ENCODE peak calls at places on chromosomes 11 and 22, in five cellular contexts. P is T-helper 1 cell, G is astrocyte of the cerebellum, H is nucleus accumbens, I is A549. N is an unnamed sample.

GRCh38 chr22:40436460-40437431 is 66.4 kb downstream of the SGSM3 start:
- DNase-seq in P (no peak), G (peak), H (peak), I (peak), N (peak)

GRCh38 chr22:20569059-20570058 is 61.9 kb downstream of the MED15 start:
- DNase-seq in P (peak), G (peak), H (peak), I (peak), N (peak)

GRCh38 chr11:17405232-17406005 is 17.0 kb upstream of the KCNJ11 start:
- DNase-seq in P (no peak), G (no peak), H (peak), I (peak), N (no peak)

GRCh38 chr11:75425422-75425821 is 7.6 kb downstream of the KLHL35 start:
- DNase-seq in P (no peak), G (no peak), H (no peak), I (peak), N (no peak)

GRCh38 chr11:69110451-69110850 is 45.3 kb upstream of the SMIM38 start:
- DNase-seq in P (no peak), G (no peak), H (no peak), I (no peak), N (no peak)

GRCh38 chr22:41976070-41976901 is 7.0 kb downstream of the SEPTIN3 start:
- DNase-seq in P (peak), G (no peak), H (peak), I (no peak), N (no peak)

GRCh38 chr22:39622881-39623367 is 52.4 kb downstream of the CACNA1I start:
- DNase-seq in P (peak), G (no peak), H (no peak), I (peak), N (peak)

GRCh38 chr22:32788884-32789624 is 12.5 kb upstream of the TIMP3 start:
- DNase-seq in P (no peak), G (no peak), H (no peak), I (no peak), N (no peak)

GRCh38 chr11:106914409-106914808 is 103.9 kb downstream of the GUCY1A2 start:
- DNase-seq in P (no peak), G (no peak), H (no peak), I (no peak), N (no peak)

GRCh38 chr11:33540946-33541915 is 159.4 kb downstream of the C11orf91 start:
- DNase-seq in P (no peak), G (no peak), H (no peak), I (no peak), N (no peak)

GRCh38 chr11:117096140-117096972 is 1.9 kb downstream of the SIK3 start:
- DNase-seq in P (peak), G (no peak), H (peak), I (peak), N (peak)

GRCh38 chr11:121936375-121936774 is 179.6 kb downstream of the BLID start:
- DNase-seq in P (no peak), G (no peak), H (no peak), I (no peak), N (no peak)

GRCh38 chr11:134652586-134653255 is 240.7 kb upstream of the B3GAT1 start:
- DNase-seq in P (no peak), G (no peak), H (no peak), I (no peak), N (no peak)

GRCh38 chr22:22821340-22821739 is 66.3 kb upstream of the IGLL5 start:
- DNase-seq in P (no peak), G (no peak), H (no peak), I (no peak), N (no peak)

GRCh38 chr11:57658023-57658361 is 430 bp downstream of the CLP1 start:
- DNase-seq in P (no peak), G (no peak), H (no peak), I (no peak), N (no peak)

GRCh38 chr22:44181033-44181911 is 547 bp downstream of the PARVG start:
- DNase-seq in P (peak), G (no peak), H (no peak), I (no peak), N (peak)

GRCh38 chr22:28750471-28750881 is 8.6 kb downstream of the HSCB start:
- DNase-seq in P (no peak), G (peak), H (no peak), I (no peak), N (no peak)

GRCh38 chr11:128524172-128524571 is 63.2 kb downstream of the ETS1 start:
- DNase-seq in P (no peak), G (no peak), H (no peak), I (no peak), N (no peak)

GRCh38 chr11:2148253-2149000 is 9.2 kb upstream of the IGF2 start:
- DNase-seq in P (no peak), G (no peak), H (no peak), I (no peak), N (no peak)

GRCh38 chr22:29023172-29023796 is 38.3 kb downstream of the C22orf31 start:
- DNase-seq in P (no peak), G (no peak), H (no peak), I (no peak), N (no peak)

GRCh38 chr11:100830978-100831732 is 144.1 kb downstream of the ARHGAP42 start:
- DNase-seq in P (no peak), G (peak), H (no peak), I (peak), N (no peak)

GRCh38 chr11:112024178-112024777 is 930 bp upstream of the DLAT start:
- DNase-seq in P (no peak), G (no peak), H (no peak), I (no peak), N (peak)

GRCh38 chr11:18108254-18108653 is 2.4 kb upstream of the SAAL1 start:
- DNase-seq in P (no peak), G (no peak), H (no peak), I (no peak), N (no peak)

GRCh38 chr11:60429272-60429671 is at the start of gene MS4A5:
- DNase-seq in P (no peak), G (no peak), H (no peak), I (no peak), N (no peak)

GRCh38 chr11:111195192-111195591 is 50.3 kb upstream of the POU2AF2 start:
- DNase-seq in P (no peak), G (no peak), H (no peak), I (no peak), N (no peak)

GRCh38 chr11:1202154-1202775 is 20.6 kb upstream of the MUC5B start:
- DNase-seq in P (no peak), G (no peak), H (no peak), I (peak), N (peak)

GRCh38 chr11:126919147-126919823 is 81.3 kb downstream of the KIRREL3 start:
- DNase-seq in P (no peak), G (no peak), H (no peak), I (no peak), N (peak)

GRCh38 chr11:9756461-9756860 is 92.6 kb downstream of the SWAP70 start:
- DNase-seq in P (no peak), G (no peak), H (no peak), I (no peak), N (no peak)

GRCh38 chr11:75350743-75351540 is 519 bp downstream of the ARRB1 start:
- DNase-seq in P (peak), G (no peak), H (peak), I (no peak), N (no peak)